ENCODE peak calls at places on chromosomes 6 and 20, in four cellular contexts. One of them, this sample, is unnamed. For H3K4me1 and H3K9me3, the result is how much of the 10 kb centered on the place peaks cover.

GRCh38 chr6:38052035-38052434 is 232.5 kb downstream of the ZFAND3 start:
- DNase-seq in body of pancreas: no peak
- DNase-seq in fibroblast of lung: no peak
- DNase-seq in transverse colon: no peak
- DNase-seq in this sample: no peak

GRCh38 chr20:45358282-45359068 is 4.5 kb upstream of the SYS1 start:
- DNase-seq in body of pancreas: peak
- DNase-seq in fibroblast of lung: peak
- DNase-seq in transverse colon: peak
- DNase-seq in this sample: peak

GRCh38 chr6:13375360-13375878 is 47.1 kb upstream of the TBC1D7 start:
- DNase-seq in body of pancreas: no peak
- DNase-seq in fibroblast of lung: no peak
- DNase-seq in transverse colon: no peak
- DNase-seq in this sample: no peak

GRCh38 chr6:92538296-92538695 is 881.1 kb downstream of the EPHA7 start:
- DNase-seq in body of pancreas: no peak
- DNase-seq in fibroblast of lung: peak
- DNase-seq in transverse colon: no peak
- DNase-seq in this sample: no peak

GRCh38 chr20:38833154-38833856 is 27.8 kb downstream of the PPP1R16B start:
- DNase-seq in body of pancreas: no peak
- DNase-seq in fibroblast of lung: no peak
- DNase-seq in transverse colon: no peak
- DNase-seq in this sample: no peak

GRCh38 chr20:57547250-57547649 is 13.7 kb upstream of the PCK1 start:
- DNase-seq in body of pancreas: peak
- DNase-seq in fibroblast of lung: peak
- DNase-seq in transverse colon: no peak
- DNase-seq in this sample: peak

GRCh38 chr20:13494019-13494418 is 144.7 kb downstream of the TASP1 start:
- DNase-seq in body of pancreas: no peak
- DNase-seq in fibroblast of lung: peak
- DNase-seq in transverse colon: no peak
- DNase-seq in this sample: no peak

GRCh38 chr20:19376451-19376971 is 164.1 kb downstream of the SLC24A3 start:
- DNase-seq in body of pancreas: peak
- DNase-seq in fibroblast of lung: no peak
- DNase-seq in transverse colon: no peak
- DNase-seq in this sample: no peak

GRCh38 chr6:163198396-163198795 is 216.1 kb upstream of the QKI start:
- DNase-seq in body of pancreas: no peak
- DNase-seq in fibroblast of lung: no peak
- DNase-seq in transverse colon: no peak
- DNase-seq in this sample: no peak

GRCh38 chr6:140078552-140079126 is 704.2 kb upstream of the CITED2 start:
- DNase-seq in body of pancreas: peak
- DNase-seq in fibroblast of lung: peak
- DNase-seq in transverse colon: no peak
- DNase-seq in this sample: no peak

GRCh38 chr6:42627674-42628073 is 63.8 kb downstream of the UBR2 start:
- DNase-seq in body of pancreas: no peak
- DNase-seq in fibroblast of lung: peak
- DNase-seq in transverse colon: no peak
- DNase-seq in this sample: no peak

GRCh38 chr6:163651910-163652309 is 237.4 kb downstream of the QKI start:
- DNase-seq in body of pancreas: no peak
- DNase-seq in fibroblast of lung: peak
- DNase-seq in transverse colon: no peak
- DNase-seq in this sample: no peak

GRCh38 chr6:4017847-4018193 is 61.1 kb downstream of the FAM217A start:
- DNase-seq in body of pancreas: no peak
- DNase-seq in fibroblast of lung: peak
- DNase-seq in transverse colon: no peak
- DNase-seq in this sample: no peak

GRCh38 chr20:48406462-48407235 is 421.1 kb downstream of the PREX1 start:
- DNase-seq in body of pancreas: peak
- DNase-seq in fibroblast of lung: peak
- DNase-seq in transverse colon: no peak
- DNase-seq in this sample: no peak

GRCh38 chr20:1619861-1620444 is at the start of gene SIRPB1:
- DNase-seq in body of pancreas: peak
- DNase-seq in fibroblast of lung: peak
- DNase-seq in transverse colon: no peak
- DNase-seq in this sample: no peak

GRCh38 chr20:38581013-38581412 is at the start of gene ADIG:
- DNase-seq in body of pancreas: peak
- DNase-seq in fibroblast of lung: no peak
- DNase-seq in transverse colon: no peak
- DNase-seq in this sample: no peak

GRCh38 chr6:144353871-144354314 is 68.8 kb downstream of the UTRN start:
- DNase-seq in body of pancreas: no peak
- DNase-seq in fibroblast of lung: no peak
- DNase-seq in transverse colon: no peak
- DNase-seq in this sample: no peak

GRCh38 chr6:43396408-43397149 is 27.1 kb upstream of the ZNF318 start:
- DNase-seq in body of pancreas: peak
- DNase-seq in fibroblast of lung: no peak
- DNase-seq in transverse colon: no peak
- DNase-seq in this sample: no peak

GRCh38 chr6:133837801-133838349 is 51.0 kb upstream of the TCF21 start:
- DNase-seq in body of pancreas: peak
- DNase-seq in fibroblast of lung: peak
- DNase-seq in transverse colon: peak
- DNase-seq in this sample: peak

GRCh38 chr20:41293269-41294037 is 24.1 kb downstream of the ZHX3 start:
- DNase-seq in body of pancreas: no peak
- DNase-seq in fibroblast of lung: no peak
- DNase-seq in transverse colon: no peak
- DNase-seq in this sample: no peak

GRCh38 chr6:111250743-111251406 is 163.6 kb downstream of the SLC16A10 start:
- DNase-seq in body of pancreas: no peak
- DNase-seq in fibroblast of lung: no peak
- DNase-seq in transverse colon: no peak
- DNase-seq in this sample: no peak

GRCh38 chr20:48788486-48789072 is 39.2 kb downstream of the PREX1 start:
- DNase-seq in body of pancreas: no peak
- DNase-seq in fibroblast of lung: no peak
- DNase-seq in transverse colon: peak
- DNase-seq in this sample: peak

GRCh38 chr20:61417221-61417941 is 165.3 kb downstream of the CDH4 start:
- DNase-seq in body of pancreas: no peak
- DNase-seq in fibroblast of lung: no peak
- DNase-seq in transverse colon: no peak
- DNase-seq in this sample: no peak

GRCh38 chr6:1624848-1625341 is 15.2 kb downstream of the FOXC1 start:
- DNase-seq in body of pancreas: no peak
- DNase-seq in fibroblast of lung: peak
- DNase-seq in transverse colon: no peak
- DNase-seq in this sample: no peak

GRCh38 chr6:1625352-1625773 is 15.6 kb downstream of the FOXC1 start:
- DNase-seq in body of pancreas: no peak
- DNase-seq in fibroblast of lung: no peak
- DNase-seq in transverse colon: no peak
- DNase-seq in this sample: no peak

GRCh38 chr6:1623769-1624070 is 14.0 kb downstream of the FOXC1 start:
- DNase-seq in body of pancreas: no peak
- DNase-seq in fibroblast of lung: no peak
- DNase-seq in transverse colon: no peak
- DNase-seq in this sample: no peak

GRCh38 chr6:1622851-1623768 is 13.4 kb downstream of the FOXC1 start:
- DNase-seq in body of pancreas: no peak
- DNase-seq in fibroblast of lung: no peak
- DNase-seq in transverse colon: no peak
- DNase-seq in this sample: no peak

DNA sequence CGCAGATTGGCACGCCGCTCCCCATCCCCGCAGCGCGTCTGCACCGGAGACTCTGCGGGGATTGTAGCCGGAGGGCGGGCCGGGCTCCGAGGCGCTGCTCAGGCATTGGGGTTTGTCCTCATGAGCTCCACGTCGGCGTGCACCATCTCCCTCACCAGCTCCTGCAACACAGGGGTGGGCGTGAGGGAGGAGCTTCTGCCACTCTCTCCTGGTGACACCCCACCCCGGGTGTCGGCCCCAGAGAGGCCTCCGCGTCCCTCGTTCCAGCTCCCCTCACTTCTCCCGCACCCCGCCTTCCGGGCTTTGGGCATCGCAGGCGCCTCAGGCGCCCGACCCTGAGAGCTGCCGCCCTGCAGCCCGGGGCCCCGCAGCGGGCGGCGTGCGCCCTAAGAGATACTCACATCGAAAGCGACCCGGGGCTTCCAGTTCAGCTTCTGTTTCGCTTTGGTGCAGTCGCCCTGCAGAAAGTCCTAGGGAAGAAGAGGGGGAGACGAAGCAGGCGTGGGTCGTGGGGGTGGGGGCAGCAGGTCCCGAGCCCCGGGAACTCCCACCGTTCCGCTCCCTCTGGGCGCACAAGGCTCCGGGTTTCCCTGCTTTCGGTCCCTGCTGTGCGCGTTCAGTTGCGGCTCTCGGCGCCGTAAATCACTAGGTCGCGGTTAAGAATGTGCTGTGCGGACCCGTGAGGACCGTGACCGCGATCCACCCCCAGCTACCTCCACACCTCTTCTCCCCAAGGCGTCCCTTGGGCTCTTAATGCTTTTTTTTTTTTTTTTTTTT is 14.5 kb downstream of the FOXC1 start:
- DNase-seq in body of pancreas: no peak
- DNase-seq in fibroblast of lung: no peak
- DNase-seq in transverse colon: no peak
- DNase-seq in this sample: peak
- H3K4me3 ChIP-seq in body of pancreas: no peak
- H3K4me3 ChIP-seq in fibroblast of lung: peak
- H3K4me3 ChIP-seq in transverse colon: no peak
- H3K4me3 ChIP-seq in this sample: peak

GRCh38 chr20:32569380-32570305 is 15.5 kb downstream of the NOL4L start:
- DNase-seq in body of pancreas: no peak
- DNase-seq in fibroblast of lung: no peak
- DNase-seq in transverse colon: no peak
- DNase-seq in this sample: no peak

GRCh38 chr20:32567384-32568178 is 17.6 kb downstream of the NOL4L start:
- DNase-seq in body of pancreas: no peak
- DNase-seq in fibroblast of lung: no peak
- DNase-seq in transverse colon: no peak
- DNase-seq in this sample: no peak

GRCh38 chr20:32570401-32571190 is 14.5 kb downstream of the NOL4L start:
- DNase-seq in body of pancreas: peak
- DNase-seq in fibroblast of lung: no peak
- DNase-seq in transverse colon: no peak
- DNase-seq in this sample: no peak

GRCh38 chr20:32566379-32567374 is 18.5 kb downstream of the NOL4L start:
- DNase-seq in body of pancreas: no peak
- DNase-seq in fibroblast of lung: no peak
- DNase-seq in transverse colon: no peak
- DNase-seq in this sample: no peak

DNA sequence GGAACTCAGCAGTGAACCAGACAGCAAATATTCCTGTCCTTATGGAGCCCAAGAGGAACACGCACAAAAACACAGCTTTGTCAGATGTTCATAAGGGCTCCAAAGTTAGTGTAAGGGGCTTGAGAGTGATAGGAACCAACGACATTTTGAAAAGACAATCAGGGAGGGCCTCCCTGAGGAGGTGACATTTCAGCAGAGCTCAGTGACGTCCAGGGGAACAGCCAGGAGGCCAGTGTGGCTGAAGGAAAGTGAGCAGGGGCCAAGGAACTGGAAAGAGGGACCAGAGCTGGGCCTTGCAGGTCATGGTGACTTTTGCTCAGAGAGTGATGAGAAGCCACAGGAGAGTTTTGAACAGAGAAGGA is 16.1 kb downstream of the NOL4L start:
- DNase-seq in body of pancreas: no peak
- DNase-seq in fibroblast of lung: no peak
- DNase-seq in transverse colon: no peak
- DNase-seq in this sample: no peak
- H3K4me1 ChIP-seq in body of pancreas: under half
- H3K4me1 ChIP-seq in fibroblast of lung: under half
- H3K4me1 ChIP-seq in transverse colon: under half
- H3K4me1 ChIP-seq in this sample: under half

GRCh38 chr20:59678951-59679350 is 74.6 kb downstream of the PHACTR3 start:
- DNase-seq in body of pancreas: no peak
- DNase-seq in fibroblast of lung: no peak
- DNase-seq in transverse colon: no peak
- DNase-seq in this sample: no peak

GRCh38 chr20:59677586-59677985 is 73.2 kb downstream of the PHACTR3 start:
- DNase-seq in body of pancreas: no peak
- DNase-seq in fibroblast of lung: no peak
- DNase-seq in transverse colon: no peak
- DNase-seq in this sample: no peak

GRCh38 chr20:59676877-59677140 is 72.5 kb downstream of the PHACTR3 start:
- DNase-seq in body of pancreas: no peak
- DNase-seq in fibroblast of lung: no peak
- DNase-seq in transverse colon: no peak
- DNase-seq in this sample: no peak

GRCh38 chr20:59680148-59680650 is 75.9 kb downstream of the PHACTR3 start:
- DNase-seq in body of pancreas: no peak
- DNase-seq in fibroblast of lung: no peak
- DNase-seq in transverse colon: no peak
- DNase-seq in this sample: no peak

GRCh38 chr20:59678286-59678685 is 73.9 kb downstream of the PHACTR3 start:
- DNase-seq in body of pancreas: no peak
- DNase-seq in fibroblast of lung: no peak
- DNase-seq in transverse colon: no peak
- DNase-seq in this sample: no peak
- H3K9me3 ChIP-seq in body of pancreas: under half
- H3K9me3 ChIP-seq in fibroblast of lung: under half
- H3K9me3 ChIP-seq in transverse colon: under half
- H3K9me3 ChIP-seq in this sample: under half

GRCh38 chr6:47475319-47475816 is 2.2 kb upstream of the CD2AP start:
- DNase-seq in body of pancreas: no peak
- DNase-seq in fibroblast of lung: no peak
- DNase-seq in transverse colon: no peak
- DNase-seq in this sample: no peak

GRCh38 chr6:47477497-47478232 is at the start of gene CD2AP:
- DNase-seq in body of pancreas: peak
- DNase-seq in fibroblast of lung: peak
- DNase-seq in transverse colon: peak
- DNase-seq in this sample: peak

GRCh38 chr6:47473791-47474351 is 3.7 kb upstream of the CD2AP start:
- DNase-seq in body of pancreas: no peak
- DNase-seq in fibroblast of lung: no peak
- DNase-seq in transverse colon: no peak
- DNase-seq in this sample: no peak

GRCh38 chr6:47476794-47477496 is 644 bp upstream of the CD2AP start:
- DNase-seq in body of pancreas: no peak
- DNase-seq in fibroblast of lung: no peak
- DNase-seq in transverse colon: no peak
- DNase-seq in this sample: no peak

DNA sequence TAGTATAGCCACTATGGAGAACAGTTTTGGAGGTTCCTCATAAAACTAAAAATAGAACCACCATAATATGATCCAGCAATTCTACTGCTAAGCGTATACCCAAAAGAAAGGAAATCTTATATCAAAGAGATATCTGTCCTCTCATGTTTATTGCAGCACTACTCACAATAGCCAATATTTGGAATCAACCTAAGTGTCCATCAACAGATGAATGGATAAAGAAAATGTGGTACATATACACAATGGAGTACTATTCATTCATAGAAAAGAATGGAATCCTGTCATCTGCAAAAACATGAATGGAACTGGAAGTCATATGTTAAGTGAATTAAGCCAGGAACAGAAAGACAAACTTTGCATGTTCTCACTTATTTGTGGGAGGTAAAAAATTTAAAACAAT is 5.7 kb upstream of the CD2AP start:
- DNase-seq in body of pancreas: no peak
- DNase-seq in fibroblast of lung: no peak
- DNase-seq in transverse colon: no peak
- DNase-seq in this sample: no peak
- H3K4me3 ChIP-seq in body of pancreas: no peak
- H3K4me3 ChIP-seq in fibroblast of lung: no peak
- H3K4me3 ChIP-seq in transverse colon: no peak
- H3K4me3 ChIP-seq in this sample: no peak